ENCODE peak calls at places on chromosomes 7 and 10, in four cellular contexts. K, U, Q and O are unnamed samples.

GRCh38 chr7:39845011-39845410 is 105.0 kb upstream of the CDK13 start:
- DNase-seq in K (no peak), Q (no peak), U (no peak), O (no peak)

GRCh38 chr10:67476201-67476600 is 219.8 kb downstream of the CTNNA3 start:
- DNase-seq in Q (no peak), U (no peak), K (no peak), O (no peak)

GRCh38 chr7:115014794-115015193 is 92.9 kb downstream of the MDFIC start:
- DNase-seq in U (no peak), Q (no peak), K (no peak), O (no peak)

GRCh38 chr7:150685219-150686029 is at the start of gene GIMAP2:
- DNase-seq in U (no peak), K (no peak), Q (no peak), O (no peak)

GRCh38 chr7:154914580-154915380 is 88.1 kb downstream of the PAXIP1 start:
- DNase-seq in K (no peak), U (no peak), Q (no peak), O (peak; percentile 32)

GRCh38 chr7:18396953-18397352 is 98.6 kb upstream of the HDAC9 start:
- DNase-seq in K (no peak), Q (no peak), U (no peak), O (no peak)

GRCh38 chr7:25454562-25455031 is 226.3 kb upstream of the NPVF start:
- DNase-seq in K (no peak), U (no peak), Q (peak; percentile 34), O (no peak)

GRCh38 chr7:15686209-15686956 is at the start of gene MEOX2:
- DNase-seq in K (peak; percentile 10), Q (peak; percentile 69), U (no peak), O (peak; percentile 26)

GRCh38 chr10:27743736-27744477 is 1.7 kb downstream of the MKX start:
- DNase-seq in K (no peak), Q (peak; percentile 16), U (no peak), O (no peak)

GRCh38 chr7:37824987-37825509 is 23.3 kb upstream of the NME8 start:
- DNase-seq in Q (no peak), K (no peak), U (no peak), O (no peak)

GRCh38 chr7:27586825-27587224 is 75.9 kb downstream of the HIBADH start:
- DNase-seq in K (no peak), U (no peak), Q (no peak), O (no peak)

GRCh38 chr10:97789770-97790397 is 18.1 kb upstream of the SFRP5 start:
- DNase-seq in U (no peak), K (no peak), Q (no peak), O (no peak)

GRCh38 chr7:117564080-117564479 is 84.3 kb downstream of the CFTR start:
- DNase-seq in U (no peak), K (no peak), Q (no peak), O (no peak)

GRCh38 chr7:158996214-158997109 is 140.1 kb downstream of the DYNC2I1 start:
- DNase-seq in Q (no peak), K (no peak), U (no peak), O (no peak)

GRCh38 chr10:124155781-124156401 is 62.5 kb upstream of the CHST15 start:
- DNase-seq in U (no peak), K (no peak), Q (no peak), O (no peak)

GRCh38 chr10:95360122-95360715 is 69.4 kb upstream of the PDLIM1 start:
- DNase-seq in Q (no peak), K (no peak), U (no peak), O (peak; percentile 33)

GRCh38 chr10:101770331-101771215 is 5.3 kb downstream of the FGF8 start:
- DNase-seq in Q (no peak), K (no peak), U (no peak), O (no peak)

GRCh38 chr10:110170142-110170887 is 37.1 kb upstream of the MXI1 start:
- DNase-seq in K (no peak), U (no peak), Q (no peak), O (no peak)

GRCh38 chr7:85413718-85414117 is 226.9 kb upstream of the SEMA3D start:
- DNase-seq in U (no peak), Q (no peak), K (no peak), O (no peak)

GRCh38 chr7:137164251-137164650 is 179.3 kb downstream of the PTN start:
- DNase-seq in U (no peak), Q (no peak), K (no peak), O (no peak)

GRCh38 chr10:121088524-121088923 is 237.4 kb downstream of the WDR11 start:
- DNase-seq in U (no peak), Q (no peak), K (no peak), O (peak; percentile 68)

GRCh38 chr10:132308588-132309451 is 1.1 kb upstream of the STK32C start:
- DNase-seq in U (no peak), K (peak; percentile 21), Q (no peak), O (no peak)

GRCh38 chr7:53111061-53111460 is 75.6 kb downstream of the POM121L12 start:
- DNase-seq in U (no peak), Q (no peak), K (no peak), O (no peak)

GRCh38 chr10:34861293-34862004 is 46.4 kb upstream of the PARD3 start:
- DNase-seq in K (peak; percentile 21), U (no peak), Q (peak; percentile 49), O (peak; percentile 20)

GRCh38 chr10:11533328-11533781 is 78.1 kb downstream of the USP6NL start:
- DNase-seq in Q (no peak), K (no peak), U (no peak), O (peak; percentile 41)

GRCh38 chr10:4395731-4396130 is 430.3 kb upstream of the AKR1E2 start:
- DNase-seq in K (no peak), U (no peak), Q (no peak), O (no peak)

GRCh38 chr7:108286290-108286904 is 156.2 kb upstream of the LAMB4 start:
- DNase-seq in U (no peak), K (no peak), Q (no peak), O (no peak)

GRCh38 chr10:21174670-21175495 is 277.8 kb upstream of the NEBL start:
- DNase-seq in Q (no peak), K (no peak), U (no peak), O (no peak)

GRCh38 chr7:9192969-9193368 is 759.6 kb downstream of the NXPH1 start:
- DNase-seq in U (no peak), Q (no peak), K (no peak), O (no peak)

GRCh38 chr10:113235505-113235904 is 285.5 kb downstream of the TCF7L2 start:
- DNase-seq in U (no peak), K (no peak), Q (no peak), O (no peak)

GRCh38 chr7:51227861-51228260 is 88.7 kb downstream of the COBL start:
- DNase-seq in U (no peak), Q (no peak), K (no peak), O (no peak)
- H3K4me1 ChIP-seq in U (no peaks in the 10 kb centered on the region), Q (no peaks in the 10 kb centered on the region), K (peaks cover 8% of the 10 kb centered on the region), O (peaks cover 16% of the 10 kb centered on the region)

DNA sequence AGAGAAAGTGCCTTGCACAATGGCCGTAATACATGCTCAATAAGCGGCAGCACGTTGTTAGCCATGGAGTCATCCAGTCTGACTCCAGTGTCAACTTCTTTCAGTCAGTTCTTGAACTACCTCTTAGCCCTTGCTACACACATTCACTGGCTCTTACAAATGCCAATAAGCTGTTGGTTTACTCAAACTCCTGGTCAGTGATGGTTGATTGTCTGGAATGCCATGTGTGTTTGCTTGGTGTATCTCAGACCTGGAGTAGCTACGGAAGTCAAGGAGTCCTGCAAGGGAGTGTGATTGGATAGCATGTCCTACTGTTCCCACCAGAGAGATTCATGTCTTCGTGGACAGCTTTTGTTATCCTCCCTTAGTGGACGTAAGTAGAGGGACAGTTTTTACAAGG is 37.4 kb downstream of the HHEX start:
- DNase-seq in U (no peak), Q (no peak), K (no peak), O (no peak)
- H3K4me1 ChIP-seq in U (no peaks in the 10 kb centered on the region), Q (no peaks in the 10 kb centered on the region), K (peaks cover 5% of the 10 kb centered on the region), O (no peaks in the 10 kb centered on the region)

GRCh38 chr7:101433688-101434087 is 71.0 kb downstream of the COL26A1 start:
- DNase-seq in Q (no peak), U (no peak), K (no peak), O (no peak)

GRCh38 chr7:101435461-101436225 is 73.0 kb downstream of the COL26A1 start:
- DNase-seq in K (no peak), Q (no peak), U (no peak), O (no peak)

GRCh38 chr7:101436226-101436745 is 73.6 kb downstream of the COL26A1 start:
- DNase-seq in K (no peak), U (no peak), Q (no peak), O (no peak)

GRCh38 chr7:101432316-101432715 is 69.6 kb downstream of the COL26A1 start:
- DNase-seq in Q (no peak), U (no peak), K (no peak), O (no peak)

GRCh38 chr7:101436857-101437576 is 74.3 kb downstream of the COL26A1 start:
- DNase-seq in K (peak; percentile 34), U (no peak), Q (no peak), O (peak; percentile 69)
- H3K4me1 ChIP-seq in K (no peaks in the 10 kb centered on the region), U (peaks cover 6% of the 10 kb centered on the region), Q (no peaks in the 10 kb centered on the region), O (peaks cover 11% of the 10 kb centered on the region)

GRCh38 chr10:29586509-29586908 is 48.3 kb downstream of the SVIL start:
- DNase-seq in K (no peak), U (no peak), Q (no peak), O (no peak)

GRCh38 chr10:29595146-29595545 is 39.6 kb downstream of the SVIL start:
- DNase-seq in K (no peak), U (no peak), Q (no peak), O (no peak)

GRCh38 chr10:29588640-29589421 is 45.9 kb downstream of the SVIL start:
- DNase-seq in U (no peak), K (no peak), Q (no peak), O (no peak)

GRCh38 chr10:29591416-29591968 is 43.3 kb downstream of the SVIL start:
- DNase-seq in U (no peak), K (no peak), Q (no peak), O (no peak)

DNA sequence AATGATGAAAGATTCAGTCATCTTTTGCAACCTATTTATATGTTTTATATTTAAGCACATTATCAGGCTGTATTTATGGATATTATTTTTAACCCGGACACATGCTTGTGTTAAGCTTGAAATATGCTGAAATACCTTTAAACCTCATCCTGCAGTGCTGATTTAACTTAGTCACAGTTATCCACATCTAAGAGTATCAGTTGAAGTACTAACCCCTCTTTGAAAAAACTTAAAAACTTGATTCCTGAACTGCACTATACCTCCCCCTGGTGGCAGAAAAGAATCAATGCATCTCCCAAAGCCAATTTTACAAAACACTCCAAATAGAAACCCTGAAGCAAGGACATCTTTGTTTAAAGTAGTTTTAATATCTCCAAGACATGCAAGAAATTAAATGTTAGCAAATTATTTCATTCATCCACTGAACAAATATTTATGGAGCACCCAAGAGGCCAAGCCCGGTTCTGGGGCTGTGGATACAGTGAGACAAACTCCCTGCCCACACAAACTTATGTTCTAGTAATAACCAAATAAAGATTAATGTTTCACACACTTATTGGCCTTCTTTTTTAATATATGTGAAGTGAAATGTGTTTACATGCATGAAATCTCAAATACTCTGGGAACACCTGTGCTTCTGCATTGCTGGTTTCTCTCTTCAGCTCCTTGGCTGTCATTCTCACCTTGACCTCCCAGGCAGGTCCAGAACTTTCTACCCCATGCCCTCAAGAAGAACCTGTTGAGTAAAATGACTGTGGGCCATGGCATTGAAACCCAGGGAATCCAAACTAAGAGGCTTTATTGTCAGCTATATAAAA is 44.0 kb downstream of the SVIL start:
- DNase-seq in Q (no peak), U (peak; percentile 41), K (peak; percentile 33), O (no peak)
- H3K4me1 ChIP-seq in Q (no peaks in the 10 kb centered on the region), U (peaks cover 18% of the 10 kb centered on the region), K (peaks cover 8% of the 10 kb centered on the region), O (peaks cover 34% of the 10 kb centered on the region)